ENCODE peak calls at places on chromosomes 7 and 10, in seven cellular contexts. B, A, K, M, D, X and E are unnamed samples. For H3K36me3, the result is how much of the 10 kb centered on the place peaks cover.

GRCh38 chr7:36440880-36441279 is 51.2 kb downstream of the ANLN start:
- DNase-seq in D (peak), M (no peak), A (peak), B (no peak), K (no peak), X (no peak), E (peak)

GRCh38 chr10:75012471-75012870 is 99.0 kb upstream of the SAMD8 start:
- DNase-seq in M (no peak), A (no peak), D (no peak), B (no peak), X (no peak), K (no peak), E (no peak)

GRCh38 chr7:22651534-22652243 is 75.3 kb upstream of the IL6 start:
- DNase-seq in M (no peak), K (no peak), A (peak), X (no peak), B (no peak), D (no peak), E (no peak)

GRCh38 chr10:114767589-114768393 is 53.8 kb upstream of the FHIP2A start:
- DNase-seq in M (peak), K (no peak), D (peak), B (peak), X (peak), A (peak), E (peak)

GRCh38 chr10:84957427-84957826 is 629.0 kb downstream of the CCSER2 start:
- DNase-seq in M (no peak), A (no peak), K (no peak), B (no peak), X (no peak), D (no peak), E (no peak)

GRCh38 chr7:732556-732955 is 5.5 kb upstream of the PRKAR1B start:
- DNase-seq in D (no peak), K (no peak), A (no peak), M (no peak), X (no peak), B (no peak), E (no peak)

GRCh38 chr10:67668448-67668847 is 27.5 kb downstream of the CTNNA3 start:
- DNase-seq in X (no peak), D (no peak), K (no peak), B (no peak), M (no peak), A (peak), E (no peak)

GRCh38 chr10:49666054-49666453 is 13.4 kb upstream of the C10orf53 start:
- DNase-seq in X (no peak), D (no peak), A (no peak), K (no peak), M (no peak), B (no peak), E (no peak)

GRCh38 chr10:10564081-10564480 is 453.6 kb upstream of the CELF2 start:
- DNase-seq in X (no peak), A (no peak), B (no peak), K (no peak), M (no peak), D (no peak), E (no peak)

GRCh38 chr7:40156988-40157387 is 22.2 kb downstream of the SUGCT start:
- DNase-seq in A (no peak), D (no peak), X (no peak), B (no peak), K (no peak), M (no peak), E (no peak)

GRCh38 chr10:50394832-50395231 is 143.5 kb upstream of the ASAH2 start:
- DNase-seq in K (no peak), M (no peak), A (no peak), X (no peak), D (no peak), B (no peak), E (no peak)

GRCh38 chr10:115417585-115418265 is 324.6 kb downstream of the ATRNL1 start:
- DNase-seq in K (no peak), M (no peak), B (no peak), X (no peak), D (peak), A (peak), E (peak)

GRCh38 chr7:44893710-44894135 is 8.4 kb upstream of the PURB start:
- DNase-seq in D (no peak), B (no peak), A (no peak), X (no peak), M (no peak), K (no peak), E (no peak)

GRCh38 chr7:16421333-16422099 is at the start of gene CRPPA:
- DNase-seq in B (peak), K (no peak), A (peak), D (peak), M (peak), X (peak), E (peak)

GRCh38 chr7:140327261-140327661 is 71.1 kb downstream of the SLC37A3 start:
- DNase-seq in K (no peak), B (no peak), M (no peak), X (no peak), A (no peak), D (peak), E (no peak)

GRCh38 chr7:30688718-30689221 is 6.5 kb upstream of the CRHR2 start:
- DNase-seq in M (no peak), A (no peak), X (no peak), B (no peak), D (no peak), K (no peak), E (peak)

GRCh38 chr7:30556854-30557644 is 37.6 kb upstream of the GARS1 start:
- DNase-seq in B (no peak), D (no peak), M (no peak), X (no peak), K (no peak), A (peak), E (peak)

GRCh38 chr10:99360935-99361334 is 31.8 kb downstream of the CNNM1 start:
- DNase-seq in K (no peak), M (no peak), A (no peak), X (no peak), B (no peak), D (no peak), E (no peak)

GRCh38 chr10:124587811-124588211 is 126.2 kb downstream of the LHPP start:
- DNase-seq in B (no peak), D (no peak), A (no peak), M (peak), K (no peak), X (no peak), E (peak)

GRCh38 chr10:124591123-124591495 is 129.5 kb downstream of the LHPP start:
- DNase-seq in K (no peak), B (no peak), D (no peak), M (peak), X (no peak), A (no peak), E (no peak)

GRCh38 chr10:124589491-124590006 is 127.9 kb downstream of the LHPP start:
- DNase-seq in X (no peak), M (peak), K (no peak), D (no peak), B (no peak), A (no peak), E (peak)

GRCh38 chr10:124590216-124591122 is 128.8 kb downstream of the LHPP start:
- DNase-seq in X (no peak), D (no peak), M (peak), A (no peak), K (no peak), B (no peak), E (peak)

DNA sequence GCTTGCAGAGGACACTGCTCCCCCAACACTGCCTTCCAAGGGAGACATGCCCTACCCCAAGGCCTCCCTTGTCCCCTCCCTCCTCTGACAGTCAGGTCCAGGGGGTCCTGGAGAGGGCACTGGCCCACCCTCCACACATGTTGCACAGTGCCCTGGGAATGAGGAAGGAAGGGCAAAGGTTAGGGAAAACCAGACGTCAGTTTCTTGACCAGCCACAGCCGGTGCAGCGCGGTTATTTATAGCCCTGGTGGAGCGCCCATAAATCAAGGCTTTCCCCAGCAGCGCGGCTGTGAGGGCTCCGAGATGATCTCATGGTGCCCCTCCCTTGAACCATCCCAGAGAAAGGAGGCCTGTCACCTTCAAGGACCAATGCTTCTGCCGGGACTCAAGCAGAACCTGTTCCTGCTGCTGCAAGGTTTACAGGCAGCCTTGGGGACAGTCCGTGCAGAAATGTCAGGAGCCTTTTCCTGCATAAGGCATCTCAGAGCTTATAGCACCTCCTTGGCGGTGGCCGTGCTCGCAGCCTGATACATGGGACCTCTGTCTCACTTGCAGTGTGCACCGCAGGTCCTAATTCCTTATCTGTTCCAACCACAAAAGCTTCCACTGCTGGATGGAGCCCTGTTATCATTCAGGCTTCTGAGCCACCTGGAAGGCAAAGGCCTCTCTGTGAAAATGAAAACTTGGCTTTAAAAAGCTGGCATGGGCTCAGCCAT is 127.3 kb downstream of the LHPP start:
- DNase-seq in B (no peak), K (no peak), A (peak), M (peak), X (no peak), D (no peak), E (peak)
- H3K4me3 ChIP-seq in B (no peak), K (no peak), A (no peak), M (no peak), X (no peak), D (no peak), E (no peak)

GRCh38 chr10:95254629-95255028 is 36.2 kb downstream of the PDLIM1 start:
- DNase-seq in A (no peak), K (no peak), D (no peak), X (no peak), M (no peak), B (no peak), E (no peak)
- H3K36me3 ChIP-seq in A (under half), K (under half), D (under half), X (under half), M (under half), B (under half), E (under half)

GRCh38 chr7:24517166-24517565 is 56.1 kb upstream of the PALS2 start:
- DNase-seq in K (no peak), D (no peak), A (no peak), B (no peak), M (no peak), X (no peak), E (no peak)

GRCh38 chr7:24521917-24522583 is 51.2 kb upstream of the PALS2 start:
- DNase-seq in K (no peak), D (no peak), B (no peak), M (no peak), X (no peak), A (no peak), E (no peak)
- H3K4me3 ChIP-seq in K (no peak), D (no peak), B (no peak), M (no peak), X (no peak), A (no peak), E (no peak)

GRCh38 chr7:5345171-5345570 is 62.4 kb downstream of the SLC29A4 start:
- DNase-seq in X (no peak), M (no peak), B (no peak), K (no peak), A (no peak), D (no peak), E (no peak)
- H3K36me3 ChIP-seq in X (half or more), M (half or more), B (half or more), K (half or more), A (half or more), D (half or more), E (under half)